ENCODE peak calls at places on chromosomes 11 and 22, in nine cellular contexts. V is heart right ventricle, M is astrocyte of the spinal cord, K is adrenal gland, N is left ventricle myocardium inferior, W is mesothelial cell of epicardium, Z is K562, D is tibial nerve, H is endothelial cell. Q is an unnamed sample.

GRCh38 chr11:6979365-6979764 is 40.8 kb downstream of the ZNF214 start:
- DNase-seq in N (no peak), Z (no peak), M (no peak), K (no peak), W (no peak), D (no peak), V (no peak), H (no peak), Q (no peak)

GRCh38 chr11:72534859-72535547 is 100.7 kb upstream of the CLPB start:
- DNase-seq in V (no peak), Z (peak; percentile 15), W (no peak), N (no peak), H (no peak), M (no peak), D (no peak), K (no peak), Q (peak; percentile 50)

GRCh38 chr11:70272009-70272408 is 1.5 kb downstream of the PPFIA1 start:
- DNase-seq in K (no peak), V (no peak), M (no peak), Z (no peak), H (no peak), D (no peak), N (no peak), W (no peak), Q (no peak)

GRCh38 chr22:35154937-35155387 is 89.0 kb downstream of the ISX start:
- DNase-seq in H (peak; percentile 78), M (peak; percentile 38), N (peak; percentile 26), D (no peak), Z (peak; percentile 57), W (peak; percentile 70), K (peak; percentile 55), V (peak; percentile 37), Q (peak; percentile 75)

GRCh38 chr22:31295831-31296230 is 3.5 kb upstream of the PIK3IP1 start:
- DNase-seq in Z (peak; percentile 40), V (no peak), N (no peak), D (no peak), H (no peak), M (no peak), K (no peak), W (no peak), Q (no peak)

GRCh38 chr11:36427079-36427478 is 83.0 kb downstream of the TRAF6 start:
- DNase-seq in Z (no peak), N (no peak), H (no peak), M (no peak), V (no peak), D (no peak), W (no peak), K (no peak), Q (no peak)

GRCh38 chr11:89489930-89490329 is 1.2 kb downstream of the NOX4 start:
- DNase-seq in D (no peak), N (no peak), Z (no peak), M (peak; percentile 48), V (no peak), K (no peak), W (no peak), H (no peak), Q (no peak)

GRCh38 chr11:38182126-38182907 is 1584.3 kb upstream of the RAG2 start:
- DNase-seq in D (no peak), N (no peak), M (no peak), Z (no peak), W (no peak), V (no peak), K (no peak), H (no peak), Q (no peak)

GRCh38 chr11:126139541-126140091 is 71.8 kb downstream of the RPUSD4 start:
- DNase-seq in K (no peak), M (peak; percentile 19), V (peak; percentile 35), N (peak; percentile 53), Z (no peak), D (no peak), H (no peak), W (no peak), Q (no peak)

GRCh38 chr11:123439616-123440015 is 9.5 kb downstream of the GRAMD1B start:
- DNase-seq in K (no peak), N (no peak), H (no peak), Z (no peak), W (no peak), V (no peak), D (no peak), M (no peak), Q (no peak)

GRCh38 chr11:64150481-64151239 is 15.3 kb downstream of the MACROD1 start:
- DNase-seq in V (peak; percentile 52), W (no peak), D (no peak), M (no peak), K (peak; percentile 64), Z (no peak), N (peak; percentile 75), H (no peak), Q (no peak)

GRCh38 chr22:48828688-48829087 is 999.0 kb downstream of the BRD1 start:
- DNase-seq in M (no peak), Z (no peak), V (no peak), N (no peak), D (no peak), K (no peak), W (no peak), H (no peak), Q (no peak)

GRCh38 chr22:41256254-41256897 is 15.6 kb upstream of the CHADL start:
- DNase-seq in K (peak; percentile 40), M (peak; percentile 64), V (no peak), Z (no peak), H (no peak), W (no peak), N (no peak), D (no peak), Q (no peak)
- TF ChIP-seq CTCF in K (no peak), M (peak; percentile 17), V (no peak), Z (no peak), H (no peak), W (no peak), N (no peak), D (no peak), Q (no peak)

GRCh38 chr22:25777870-25778269 is 35.9 kb downstream of the MYO18B start:
- DNase-seq in W (no peak), H (peak; percentile 17), V (no peak), N (no peak), D (no peak), M (peak; percentile 28), K (peak; percentile 38), Z (peak; percentile 19), Q (peak; percentile 53)

GRCh38 chr22:25780673-25781072 is 38.7 kb downstream of the MYO18B start:
- DNase-seq in D (no peak), K (no peak), N (no peak), H (no peak), W (no peak), Z (no peak), V (no peak), M (no peak), Q (no peak)

GRCh38 chr22:25777411-25777810 is 35.4 kb downstream of the MYO18B start:
- DNase-seq in M (no peak), K (no peak), H (no peak), W (no peak), V (no peak), N (no peak), Z (no peak), D (no peak), Q (no peak)

GRCh38 chr22:25779890-25780289 is 37.9 kb downstream of the MYO18B start:
- DNase-seq in W (no peak), M (no peak), N (no peak), D (no peak), V (no peak), Z (no peak), K (no peak), H (no peak), Q (no peak)

DNA sequence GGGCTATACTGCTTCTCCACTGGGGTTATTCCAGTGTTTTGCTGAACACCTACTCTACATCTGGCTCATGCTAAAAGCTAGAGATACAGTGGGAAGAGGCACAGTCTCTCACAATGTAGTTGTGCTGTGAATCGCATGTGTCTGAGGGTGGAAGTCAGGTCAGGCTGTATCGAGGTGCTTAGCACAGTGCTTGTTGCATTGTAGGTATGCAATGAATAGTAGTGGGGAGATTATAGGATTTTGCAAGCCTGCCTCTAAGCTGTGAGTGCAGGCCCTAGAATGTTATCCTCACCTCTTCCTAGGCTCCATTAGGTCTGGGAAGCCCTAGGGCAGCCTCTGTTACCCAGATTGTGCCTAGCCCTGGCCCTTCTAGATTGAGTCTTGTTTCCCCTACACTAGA is 37.4 kb downstream of the MYO18B start:
- DNase-seq in D (no peak), W (no peak), M (no peak), V (no peak), N (no peak), K (no peak), Z (no peak), H (no peak), Q (no peak)
- TF ChIP-seq CTCF in D (no peak), W (no peak), M (no peak), V (no peak), N (no peak), K (no peak), Z (no peak), H (no peak), Q (no peak)

DNA sequence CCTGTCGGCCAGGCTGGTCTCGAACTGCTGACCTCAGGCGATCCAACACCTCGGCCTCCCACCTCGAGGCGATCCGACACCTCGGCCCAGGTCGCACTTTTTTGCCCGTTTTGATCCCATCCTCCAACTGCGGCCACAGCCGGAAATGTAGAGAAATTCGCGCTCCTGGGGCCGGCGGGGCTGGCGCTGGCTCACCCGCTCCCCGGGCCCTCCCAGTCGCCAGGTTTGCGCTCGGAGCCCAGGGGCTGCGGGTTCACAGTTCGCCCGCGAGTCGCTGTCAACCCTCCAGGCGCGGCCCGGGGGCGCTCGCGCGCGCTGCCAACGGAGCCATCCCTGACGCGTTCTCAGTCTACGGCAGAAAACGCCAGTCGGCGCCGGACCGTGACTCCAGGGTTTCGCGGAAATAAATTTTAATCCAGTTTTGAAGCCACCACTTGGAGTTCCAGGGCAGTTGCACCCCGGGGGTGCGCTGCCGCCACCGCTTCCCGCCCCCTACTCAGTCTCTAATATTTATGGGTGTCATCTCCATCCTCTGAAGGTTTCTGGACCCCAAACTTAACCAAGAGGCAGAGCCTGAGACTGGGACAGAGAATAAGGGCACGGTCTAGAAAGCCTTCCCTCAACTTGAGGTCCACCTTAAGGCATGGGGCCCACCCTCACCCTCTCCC is 1.5 kb upstream of the KLHDC7B start:
- DNase-seq in H (peak; percentile 88), N (peak; percentile 80), V (peak; percentile 68), D (peak; percentile 42), M (peak; percentile 39), W (peak; percentile 84), Z (no peak), K (peak; percentile 71), Q (no peak)
- TF ChIP-seq CTCF in H (peak; percentile 41), N (peak; percentile 68), V (peak; percentile 79), D (peak; percentile 53), M (peak; percentile 66), W (peak; percentile 47), Z (no peak), K (peak; percentile 43), Q (peak; percentile 9)

DNA sequence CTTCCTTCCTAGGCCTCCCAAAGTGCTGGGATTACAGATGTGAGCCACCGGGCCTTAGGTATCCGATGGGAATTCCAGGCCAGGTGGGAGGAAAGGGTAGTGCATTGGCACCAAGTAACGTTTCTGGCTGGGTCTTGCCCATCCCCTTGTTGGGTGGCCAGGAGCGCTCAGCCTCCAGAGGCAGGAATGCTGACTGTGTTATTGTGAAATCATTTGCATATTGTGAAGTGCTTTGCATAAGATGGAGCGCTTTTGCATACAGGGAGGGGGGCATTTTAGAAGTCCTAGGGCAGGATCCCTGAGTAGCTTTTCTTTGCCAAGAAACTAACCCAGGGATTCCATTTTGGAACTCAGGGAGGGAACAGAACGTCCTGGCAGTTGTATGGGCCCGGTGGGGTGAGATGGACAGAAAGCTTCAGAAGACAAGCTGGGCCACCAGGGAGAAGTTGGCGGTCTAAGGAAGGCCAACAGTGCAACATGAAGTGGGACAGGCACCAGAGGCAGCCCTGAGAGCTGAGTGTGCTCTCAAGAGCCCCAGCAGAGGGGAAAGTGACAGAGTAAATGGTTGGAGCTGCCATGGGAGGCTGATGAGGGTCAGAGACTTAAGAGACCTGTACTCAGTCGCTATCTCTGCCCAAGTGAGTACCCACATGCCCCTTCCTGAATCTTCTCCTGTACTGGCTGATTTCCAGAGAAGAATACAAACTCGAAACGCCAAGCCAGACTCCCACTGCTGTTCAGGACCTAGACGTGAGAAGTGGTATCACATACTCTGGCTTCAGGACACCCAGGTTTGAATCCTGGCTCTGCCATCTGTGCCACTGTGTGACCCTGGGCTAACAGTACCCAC is 1.3 kb upstream of the SLC39A13 start:
- DNase-seq in K (no peak), Z (peak; percentile 33), N (no peak), H (no peak), W (no peak), V (no peak), M (no peak), D (no peak), Q (peak; percentile 40)
- TF ChIP-seq CTCF in K (no peak), Z (peak; percentile 11), N (no peak), H (no peak), W (no peak), V (no peak), M (no peak), D (no peak), Q (no peak)